ENCODE peak calls at places on chromosomes 16 and 17, in seven cellular contexts. B is mammary epithelial cell, Z is tibial artery, K is Peyer's patch, D is adrenal gland, T is lower lobe of right lung, W is small intestine. S is an unnamed sample.

GRCh38 chr16:907361-907760 is 63.4 kb downstream of the LMF1 start:
- DNase-seq in K (no peak), B (no peak), W (no peak), D (no peak), T (peak; percentile 17), Z (no peak), S (no peak)

GRCh38 chr17:28745052-28745776 is 1.4 kb downstream of the TRAF4 start:
- DNase-seq in T (peak; percentile 65), B (peak; percentile 48), D (peak; percentile 62), W (peak; percentile 48), Z (no peak), K (peak; percentile 74), S (peak; percentile 74)

GRCh38 chr17:37650419-37651003 is 7.3 kb upstream of the DDX52 start:
- DNase-seq in W (peak; percentile 66), B (peak; percentile 30), D (peak; percentile 24), T (no peak), Z (no peak), K (peak; percentile 75), S (peak; percentile 63)

GRCh38 chr16:66853261-66854139 is 9.3 kb downstream of the CA7 start:
- DNase-seq in Z (no peak), T (no peak), B (no peak), D (no peak), W (no peak), K (no peak), S (no peak)

GRCh38 chr17:73872816-73873215 is 228.6 kb upstream of the SDK2 start:
- DNase-seq in W (no peak), Z (no peak), B (no peak), D (no peak), T (no peak), K (no peak), S (no peak)

GRCh38 chr17:1776857-1777256 is 15.0 kb downstream of the SERPINF1 start:
- DNase-seq in T (no peak), D (no peak), W (no peak), K (no peak), Z (no peak), B (no peak), S (no peak)

GRCh38 chr16:27762441-27762840 is 212.5 kb downstream of the KATNIP start:
- DNase-seq in B (no peak), T (peak; percentile 23), K (no peak), D (no peak), Z (no peak), W (no peak), S (no peak)

GRCh38 chr16:49464877-49465504 is 91.4 kb downstream of the C16orf78 start:
- DNase-seq in T (peak; percentile 34), Z (no peak), W (no peak), D (no peak), K (peak; percentile 36), B (no peak), S (no peak)

GRCh38 chr16:57900796-57901479 is 70.0 kb downstream of the CNGB1 start:
- DNase-seq in D (no peak), B (no peak), W (no peak), K (no peak), Z (no peak), T (no peak), S (no peak)

GRCh38 chr17:44353656-44354331 is 8.7 kb downstream of the GRN start:
- DNase-seq in D (no peak), B (no peak), W (peak; percentile 20), T (no peak), K (peak; percentile 60), Z (no peak), S (peak; percentile 52)
- H3K4me3 ChIP-seq in D (no peak overlapping the region), B (peak overlapping the region; percentile 21), W (peak overlapping the region; percentile 18), T (peak overlapping the region; percentile 43), K (peak overlapping the region; percentile 55), Z (peak overlapping the region; percentile 37), S (no peak overlapping the region)

GRCh38 chr17:44356241-44356640 is 7.4 kb downstream of the FAM171A2 start:
- DNase-seq in Z (no peak), W (no peak), T (no peak), D (no peak), K (no peak), B (no peak), S (no peak)
- H3K36me3 ChIP-seq in Z (peaks cover 20% of the 10 kb centered on the region), W (peaks cover 4% of the 10 kb centered on the region), T (peaks cover 21% of the 10 kb centered on the region), D (peaks cover 19% of the 10 kb centered on the region), K (no peaks in the 10 kb centered on the region), B (no peaks in the 10 kb centered on the region), S (no peaks in the 10 kb centered on the region)

DNA sequence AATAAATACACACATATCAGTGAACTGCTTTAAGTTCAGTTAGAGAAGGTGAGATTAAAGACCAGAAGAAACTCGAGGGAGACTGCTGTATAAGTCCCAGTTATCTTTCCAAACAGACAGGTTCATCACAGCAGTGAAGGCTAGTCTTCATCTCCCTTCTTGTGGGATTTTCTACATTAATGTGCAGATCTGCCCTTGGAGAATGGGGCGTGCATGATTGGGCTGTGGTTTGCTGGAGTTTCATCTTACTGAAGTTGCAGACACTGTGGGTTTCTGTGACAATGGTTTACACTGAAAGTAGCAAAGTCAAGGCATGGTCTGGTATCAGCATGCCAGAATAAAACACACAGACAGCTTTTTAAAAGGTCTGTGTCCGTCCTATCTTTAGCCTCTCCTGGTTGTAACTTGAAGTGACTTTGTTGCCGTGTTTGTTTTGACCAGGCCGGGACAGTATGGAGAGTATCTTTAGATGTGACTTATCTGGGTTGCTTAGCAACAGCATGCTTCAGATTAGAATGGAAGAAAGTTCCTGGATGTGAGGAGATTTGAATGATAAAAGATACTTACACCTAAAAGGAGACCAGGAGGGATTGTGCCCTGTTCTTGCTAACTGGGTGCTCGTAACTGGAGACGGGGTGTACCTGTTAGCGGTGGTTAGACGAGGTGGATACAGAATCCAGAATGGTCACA is 16.1 kb downstream of the NAA60 start:
- DNase-seq in W (peak; percentile 49), D (no peak), B (no peak), K (no peak), T (no peak), Z (no peak), S (no peak)
- H3K4me3 ChIP-seq in W (peak overlapping the region; percentile 10), D (peak overlapping the region; percentile 82), B (no peak overlapping the region), K (peak overlapping the region; percentile 77), T (peak overlapping the region; percentile 89), Z (peak overlapping the region; percentile 80), S (no peak overlapping the region)

GRCh38 chr17:42574463-42574862 is 3.1 kb downstream of the PSMC3IP start:
- DNase-seq in D (no peak), B (no peak), Z (no peak), K (no peak), T (no peak), W (no peak), S (no peak)
- H3K36me3 ChIP-seq in D (peaks cover 50% of the 10 kb centered on the region), B (peaks cover 30% of the 10 kb centered on the region), Z (peaks cover 47% of the 10 kb centered on the region), K (no peaks in the 10 kb centered on the region), T (peaks cover 59% of the 10 kb centered on the region), W (peaks cover 38% of the 10 kb centered on the region), S (peaks cover 20% of the 10 kb centered on the region)